ENCODE peak calls at places on chromosomes 3 and 15, in eight cellular contexts. Z is pancreas, D is fibroblast of lung, X is GM12878, L is psoas muscle, M is left ventricle myocardium inferior, I is uterus, O is mammary epithelial cell. A is an unnamed sample. For H3K27me3, the result is how much of the 10 kb centered on the place peaks cover.

GRCh38 chr3:195186041-195186709 is 84.8 kb downstream of the XXYLT1 start:
- DNase-seq in X (no peak), D (no peak), O (no peak), I (no peak), Z (no peak), L (no peak), M (no peak), A (no peak)

GRCh38 chr3:114411811-114412803 is 118.3 kb downstream of the TIGIT start:
- DNase-seq in Z (no peak), O (peak), M (no peak), D (peak), X (no peak), L (no peak), I (no peak), A (no peak)

GRCh38 chr3:57230006-57230405 is 2.5 kb downstream of the APPL1 start:
- DNase-seq in I (no peak), X (no peak), D (no peak), L (no peak), Z (no peak), M (no peak), O (peak), A (no peak)

GRCh38 chr3:71512544-71512943 is 71.0 kb downstream of the FOXP1 start:
- DNase-seq in X (no peak), Z (no peak), M (no peak), D (no peak), L (no peak), I (no peak), O (no peak), A (no peak)

GRCh38 chr15:80991446-80991845 is 1.8 kb upstream of the MESD start:
- DNase-seq in X (no peak), Z (peak), I (peak), O (peak), L (peak), D (peak), M (peak), A (peak)

GRCh38 chr3:53092942-53093341 is 37.3 kb downstream of the RFT1 start:
- DNase-seq in X (no peak), D (no peak), L (no peak), I (no peak), O (no peak), Z (no peak), M (no peak), A (no peak)

GRCh38 chr15:33357845-33358244 is 47.1 kb downstream of the RYR3 start:
- DNase-seq in D (no peak), I (no peak), Z (no peak), X (no peak), L (no peak), M (no peak), O (peak), A (no peak)

GRCh38 chr15:66390670-66391069 is 4.0 kb downstream of the MAP2K1 start:
- DNase-seq in X (peak), D (peak), M (no peak), L (no peak), Z (no peak), O (peak), I (no peak), A (no peak)

GRCh38 chr3:176951144-176951543 is 246.1 kb downstream of the TBL1XR1 start:
- DNase-seq in X (no peak), I (no peak), L (peak), Z (no peak), D (no peak), O (no peak), M (peak), A (no peak)

GRCh38 chr3:50211930-50212329 is 6.9 kb downstream of the SLC38A3 start:
- DNase-seq in I (no peak), L (no peak), Z (no peak), M (no peak), D (no peak), X (no peak), O (no peak), A (no peak)

GRCh38 chr3:23810342-23811116 is 4.8 kb downstream of the UBE2E1 start:
- DNase-seq in D (peak), X (no peak), M (peak), L (peak), O (peak), Z (peak), I (peak), A (peak)

GRCh38 chr15:35624881-35625280 is 78.9 kb upstream of the DPH6 start:
- DNase-seq in I (no peak), D (peak), M (no peak), Z (no peak), X (no peak), L (peak), O (peak), A (no peak)

GRCh38 chr3:58296269-58296668 is 9.8 kb upstream of the RPP14 start:
- DNase-seq in L (no peak), Z (no peak), X (no peak), I (no peak), M (no peak), D (no peak), O (no peak), A (no peak)

GRCh38 chr3:158233791-158234190 is 123.9 kb downstream of the RSRC1 start:
- DNase-seq in O (no peak), D (no peak), M (no peak), X (no peak), I (no peak), Z (no peak), L (no peak), A (no peak)

GRCh38 chr15:80182611-80183210 is 29.9 kb downstream of the FAH start:
- DNase-seq in O (no peak), Z (no peak), M (no peak), I (no peak), X (no peak), D (peak), L (peak), A (no peak)

GRCh38 chr3:184176377-184177330 is 2.0 kb downstream of the AP2M1 start:
- DNase-seq in L (peak), M (peak), X (no peak), O (peak), Z (no peak), I (peak), D (peak), A (no peak)

GRCh38 chr3:40505599-40506462 is at the start of gene ZNF620:
- DNase-seq in L (peak), O (peak), Z (peak), X (no peak), D (peak), I (peak), M (peak), A (peak)

GRCh38 chr15:58124585-58124984 is 13.6 kb upstream of the AQP9 start:
- DNase-seq in Z (no peak), X (no peak), I (no peak), D (no peak), M (no peak), O (peak), L (no peak), A (no peak)

GRCh38 chr3:171399842-171400241 is 60.4 kb downstream of the TNIK start:
- DNase-seq in Z (no peak), I (no peak), M (peak), D (no peak), X (no peak), L (no peak), O (no peak), A (no peak)

GRCh38 chr3:40186508-40186907 is 123.0 kb upstream of the EIF1B start:
- DNase-seq in M (no peak), X (no peak), O (no peak), Z (peak), L (no peak), D (no peak), I (no peak), A (no peak)

GRCh38 chr3:129937717-129938116 is 36.8 kb upstream of the TRH start:
- DNase-seq in D (no peak), Z (no peak), I (no peak), X (no peak), M (no peak), L (no peak), O (no peak), A (no peak)

GRCh38 chr3:169169340-169169963 is 494.1 kb downstream of the MECOM start:
- DNase-seq in X (no peak), Z (no peak), I (no peak), M (no peak), D (no peak), L (no peak), O (no peak), A (no peak)

GRCh38 chr3:52670621-52671521 is 14.8 kb downstream of the PBRM1 start:
- DNase-seq in Z (no peak), X (peak), O (peak), L (no peak), M (no peak), I (no peak), D (peak), A (no peak)

GRCh38 chr3:76122007-76122406 is 336.7 kb upstream of the ZNF717 start:
- DNase-seq in X (no peak), I (no peak), Z (no peak), L (no peak), D (peak), M (no peak), O (no peak), A (no peak)

GRCh38 chr3:49803464-49804140 is 541 bp downstream of the INKA1 start:
- DNase-seq in L (no peak), D (peak), I (peak), O (peak), M (no peak), X (no peak), Z (no peak), A (no peak)

GRCh38 chr15:63109498-63110290 is 12.0 kb upstream of the LACTB start:
- DNase-seq in Z (no peak), I (no peak), M (no peak), O (peak), X (no peak), L (no peak), D (no peak), A (no peak)

GRCh38 chr15:89090791-89091666 is 2.8 kb downstream of the ABHD2 start:
- DNase-seq in M (peak), Z (peak), X (no peak), I (peak), O (peak), L (peak), D (peak), A (peak)
- TF ChIP-seq CTCF in M (no peak), Z (no peak), X (peak), I (no peak), O (no peak), L (no peak), D (no peak), A (no peak)

GRCh38 chr3:126546549-126547239 is 12.0 kb downstream of the C3orf22 start:
- DNase-seq in Z (no peak), O (no peak), M (no peak), I (peak), L (peak), X (no peak), D (no peak), A (no peak)

GRCh38 chr3:126551066-126551838 is 7.5 kb downstream of the C3orf22 start:
- DNase-seq in I (peak), M (no peak), Z (no peak), X (no peak), O (no peak), D (no peak), L (peak), A (peak)

GRCh38 chr3:126549861-126550487 is 8.8 kb downstream of the C3orf22 start:
- DNase-seq in L (peak), I (peak), O (no peak), Z (no peak), X (no peak), D (no peak), M (no peak), A (peak)

GRCh38 chr3:126550488-126551051 is 8.2 kb downstream of the C3orf22 start:
- DNase-seq in D (no peak), L (peak), I (peak), O (no peak), X (no peak), M (no peak), Z (no peak), A (peak)

GRCh38 chr3:126548556-126549466 is 9.9 kb downstream of the C3orf22 start:
- DNase-seq in D (no peak), Z (no peak), M (no peak), L (peak), O (no peak), I (peak), X (no peak), A (peak)
- H3K27me3 ChIP-seq in D (under half), Z (under half), M (under half), L (under half), O (under half), I (under half), X (under half), A (under half)

DNA sequence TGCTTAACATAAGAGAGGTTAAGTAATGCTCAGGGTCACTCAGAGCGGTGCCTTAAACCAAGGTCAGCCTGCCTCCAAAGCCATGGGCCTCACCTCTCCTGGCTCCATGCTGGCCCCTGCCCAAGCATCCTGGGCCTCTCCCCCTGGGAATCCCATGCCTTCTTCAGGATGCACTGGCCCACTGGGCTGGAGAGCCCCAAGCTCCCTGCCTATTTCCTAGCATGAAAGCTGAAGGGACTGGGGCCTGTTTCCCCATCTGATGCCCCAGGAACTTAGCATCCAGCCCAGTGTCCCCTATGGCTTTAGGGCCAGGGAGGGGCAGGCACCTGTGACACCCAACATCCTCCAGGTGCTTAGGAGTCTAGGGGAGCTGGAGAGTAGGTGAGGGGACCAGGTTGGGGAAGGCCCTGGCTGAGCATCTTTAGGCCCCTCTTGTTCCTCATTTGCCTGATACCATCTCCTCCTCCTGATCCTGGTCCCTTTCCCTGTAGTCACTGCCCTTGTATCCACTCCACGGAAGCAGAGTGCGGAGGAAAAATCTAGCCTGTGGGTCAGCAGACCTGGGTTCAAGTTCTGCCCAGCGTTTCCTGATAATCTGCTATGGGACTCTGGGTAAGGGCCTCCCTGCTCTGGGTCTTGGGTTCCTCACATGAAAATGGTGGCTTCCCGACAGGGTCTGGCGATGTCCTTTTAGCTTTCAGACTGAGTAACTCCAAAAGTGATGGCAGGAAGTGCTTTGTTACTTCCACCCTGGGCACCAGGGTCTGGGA is 28.6 kb downstream of the EHD4 start:
- DNase-seq in M (no peak), L (no peak), D (no peak), O (no peak), I (no peak), X (no peak), Z (no peak), A (no peak)
- H3K27ac ChIP-seq in M (peak), L (peak), D (peak), O (peak), I (peak), X (no peak), Z (peak), A (no peak)

GRCh38 chr3:8651418-8652322 is 7.1 kb upstream of the SSUH2 start:
- DNase-seq in Z (no peak), M (no peak), D (no peak), X (no peak), O (no peak), L (no peak), I (no peak), A (no peak)

GRCh38 chr3:8647137-8647970 is 2.8 kb upstream of the SSUH2 start:
- DNase-seq in L (no peak), M (no peak), D (no peak), Z (no peak), I (no peak), X (no peak), O (no peak), A (no peak)

GRCh38 chr3:8650583-8651416 is 6.2 kb upstream of the SSUH2 start:
- DNase-seq in Z (no peak), M (no peak), L (no peak), I (no peak), O (no peak), D (no peak), X (no peak), A (no peak)

GRCh38 chr3:8648873-8649741 is 4.5 kb upstream of the SSUH2 start:
- DNase-seq in D (no peak), X (no peak), Z (no peak), L (no peak), M (no peak), O (no peak), I (no peak), A (no peak)

GRCh38 chr3:8649757-8650156 is 5.2 kb upstream of the SSUH2 start:
- DNase-seq in M (no peak), I (no peak), Z (no peak), O (no peak), X (no peak), D (no peak), L (no peak), A (no peak)
- TF ChIP-seq CTCF in M (no peak), I (no peak), Z (no peak), O (no peak), X (no peak), D (no peak), L (no peak), A (no peak)

GRCh38 chr15:20353966-20354883 is 187.4 kb downstream of the GOLGA6L6 start:
- DNase-seq in M (no peak), L (peak), X (no peak), Z (no peak), I (no peak), O (no peak), D (no peak), A (peak)
- H3K27me3 ChIP-seq in M (half or more), L (under half), X (under half), Z (under half), I (under half), O (under half), D (under half), A (under half)

GRCh38 chr15:74812533-74812932 is at the start of gene LMAN1L:
- DNase-seq in L (no peak), I (no peak), Z (no peak), O (no peak), M (no peak), X (no peak), D (no peak), A (no peak)
- H3K27ac ChIP-seq in L (no peak), I (no peak), Z (no peak), O (no peak), M (peak), X (no peak), D (no peak), A (no peak)

GRCh38 chr15:27019687-27020086 is 48.7 kb downstream of the GABRG3 start:
- DNase-seq in L (no peak), D (no peak), Z (no peak), I (no peak), X (no peak), O (no peak), M (no peak), A (no peak)

DNA sequence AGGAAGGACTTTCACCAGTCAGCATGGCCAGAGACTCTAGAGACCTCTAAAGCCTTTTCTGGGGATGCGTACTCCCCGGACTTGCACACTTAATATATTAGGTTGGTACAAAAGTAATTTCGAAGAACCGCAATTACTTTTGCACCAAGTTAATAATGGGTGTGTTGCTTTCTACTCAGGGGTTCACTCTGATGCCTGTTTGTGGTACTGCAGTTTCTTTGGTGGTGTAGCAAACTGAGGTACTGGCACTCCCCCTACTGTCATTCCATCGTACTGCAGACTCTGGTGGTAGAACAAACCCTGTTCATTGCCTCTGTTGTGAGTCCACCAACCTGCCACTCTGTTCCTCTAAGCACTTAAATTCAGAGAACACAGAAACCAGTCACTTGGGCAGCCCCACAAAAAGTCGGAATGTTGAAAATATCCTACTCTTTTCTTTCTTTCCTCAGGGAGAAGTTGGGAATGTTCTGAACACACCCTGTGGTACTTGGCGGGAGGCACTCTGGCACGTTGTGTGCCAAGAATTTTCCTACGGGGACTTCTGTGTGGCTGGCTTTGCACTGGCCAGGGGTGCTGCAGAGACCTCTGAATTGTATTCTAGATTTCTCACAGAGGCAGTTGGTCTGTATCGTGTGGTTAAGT is 46.3 kb downstream of the GABRG3 start:
- DNase-seq in O (peak), L (no peak), Z (peak), D (peak), X (peak), M (no peak), I (no peak), A (no peak)
- TF ChIP-seq CTCF in O (peak), L (peak), Z (peak), D (peak), X (peak), M (peak), I (no peak), A (no peak)

GRCh38 chr3:128497305-128498126 is 4.5 kb upstream of the GATA2 start:
- DNase-seq in I (peak), O (no peak), D (no peak), M (peak), L (peak), X (no peak), Z (peak), A (no peak)

GRCh38 chr3:128496602-128497304 is 3.8 kb upstream of the GATA2 start:
- DNase-seq in O (peak), L (no peak), I (peak), X (no peak), D (no peak), M (no peak), Z (no peak), A (peak)

GRCh38 chr3:128499724-128500275 is 6.8 kb upstream of the GATA2 start:
- DNase-seq in M (no peak), D (no peak), X (no peak), I (no peak), L (no peak), O (no peak), Z (no peak), A (no peak)

GRCh38 chr3:128498901-128499530 is 6.0 kb upstream of the GATA2 start:
- DNase-seq in I (no peak), X (no peak), M (no peak), L (no peak), O (no peak), D (no peak), Z (no peak), A (no peak)

GRCh38 chr3:128498127-128498626 is 5.2 kb upstream of the GATA2 start:
- DNase-seq in M (no peak), I (no peak), O (no peak), D (no peak), Z (no peak), X (no peak), L (no peak), A (no peak)
- H3K27me3 ChIP-seq in M (half or more), I (under half), O (under half), D (under half), Z (under half), X (under half), L (under half), A (under half)

GRCh38 chr3:186492594-186492993 is 51.6 kb downstream of the CRYGS start:
- DNase-seq in I (no peak), Z (peak), L (no peak), O (no peak), M (no peak), X (no peak), D (no peak), A (no peak)

GRCh38 chr3:186496016-186496415 is 48.2 kb downstream of the CRYGS start:
- DNase-seq in X (no peak), O (no peak), L (no peak), D (no peak), M (no peak), I (no peak), Z (no peak), A (no peak)

GRCh38 chr3:186496635-186497034 is 47.5 kb downstream of the CRYGS start:
- DNase-seq in X (no peak), Z (no peak), O (no peak), M (no peak), L (no peak), I (no peak), D (no peak), A (no peak)

GRCh38 chr3:186489507-186489906 is 54.7 kb downstream of the CRYGS start:
- DNase-seq in D (no peak), O (no peak), Z (no peak), L (no peak), M (no peak), I (no peak), X (no peak), A (no peak)

GRCh38 chr3:186493507-186493906 is 50.7 kb downstream of the CRYGS start:
- DNase-seq in I (no peak), X (no peak), M (no peak), O (no peak), Z (no peak), D (peak), L (no peak), A (no peak)
- H3K27ac ChIP-seq in I (peak), X (no peak), M (no peak), O (no peak), Z (no peak), D (no peak), L (no peak), A (no peak)